ENCODE peak calls at places on chromosome 20, in seven cellular contexts. F is left cardiac atrium, K is fibroblast of the aortic adventitia, P is GM03348, V is NAMALWA, S is iris pigment epithelial cell, T is psoas muscle. J is an unnamed sample.

GRCh38 chr20:44576297-44576696 is 6.1 kb upstream of the PKIG start:
- DNase-seq in F (no peak), V (peak; percentile 81), T (no peak), K (peak; percentile 65), P (no peak), S (peak; percentile 62), J (no peak)

GRCh38 chr20:56616704-56617103 is 12.4 kb upstream of the TFAP2C start:
- DNase-seq in S (no peak), K (no peak), T (no peak), P (no peak), V (no peak), F (no peak), J (no peak)

GRCh38 chr20:37379967-37380828 is 34.3 kb downstream of the SRC start:
- DNase-seq in F (no peak), T (no peak), S (peak; percentile 76), K (peak; percentile 32), P (no peak), V (peak; percentile 34), J (no peak)

GRCh38 chr20:5222919-5223634 is 93.7 kb downstream of the PROKR2 start:
- DNase-seq in F (peak; percentile 44), T (peak; percentile 49), K (peak; percentile 77), V (peak; percentile 75), P (peak; percentile 85), S (peak; percentile 61), J (peak; percentile 32)

GRCh38 chr20:20492521-20493334 is 124.8 kb downstream of the INSM1 start:
- DNase-seq in F (no peak), S (no peak), V (no peak), T (no peak), K (no peak), P (no peak), J (no peak)

GRCh38 chr20:4726710-4727391 is 5.1 kb downstream of the PRND start:
- DNase-seq in V (peak; percentile 52), P (peak; percentile 49), K (peak; percentile 42), F (no peak), T (no peak), S (peak; percentile 78), J (no peak)

GRCh38 chr20:24773751-24774201 is 175.3 kb upstream of the CST7 start:
- DNase-seq in F (no peak), S (peak; percentile 67), V (no peak), T (no peak), P (peak; percentile 73), K (peak; percentile 75), J (no peak)

GRCh38 chr20:8579060-8579459 is 447.0 kb downstream of the PLCB1 start:
- DNase-seq in V (no peak), P (no peak), S (no peak), F (no peak), T (no peak), K (no peak), J (no peak)

GRCh38 chr20:44683263-44684046 is 31.7 kb upstream of the CCN5 start:
- DNase-seq in P (peak; percentile 74), S (peak; percentile 50), F (no peak), K (no peak), V (peak; percentile 84), T (no peak), J (peak; percentile 79)

GRCh38 chr20:62267543-62267942 is 29.2 kb downstream of the OSBPL2 start:
- DNase-seq in T (peak; percentile 67), S (no peak), F (no peak), V (no peak), K (no peak), P (no peak), J (no peak)

GRCh38 chr20:63706852-63707557 is 771 bp downstream of the ARFRP1 start:
- DNase-seq in S (peak; percentile 64), V (peak; percentile 68), K (peak; percentile 22), P (peak; percentile 81), T (peak; percentile 48), F (peak; percentile 67), J (no peak)

GRCh38 chr20:58996226-58996611 is 10.8 kb downstream of the CTSZ start:
- DNase-seq in K (no peak), T (no peak), S (no peak), V (no peak), P (no peak), F (no peak), J (no peak)

GRCh38 chr20:16017656-16018055 is 555.6 kb downstream of the KIF16B start:
- DNase-seq in F (no peak), K (no peak), T (no peak), P (no peak), S (no peak), V (no peak), J (no peak)

GRCh38 chr20:48090314-48090713 is 305.0 kb upstream of the SULF2 start:
- DNase-seq in F (no peak), K (no peak), V (no peak), P (no peak), S (no peak), T (no peak), J (no peak)

GRCh38 chr20:57417830-57418780 is 26.9 kb downstream of the RBM38 start:
- DNase-seq in P (no peak), S (no peak), T (no peak), K (no peak), V (no peak), F (no peak), J (no peak)

GRCh38 chr20:21125072-21125848 is 622 bp upstream of the KIZ start:
- DNase-seq in V (no peak), K (peak; percentile 39), T (peak; percentile 43), S (peak; percentile 29), F (peak; percentile 57), P (peak; percentile 60), J (no peak)

GRCh38 chr20:63293456-63293855 is 470 bp downstream of the COL20A1 start:
- DNase-seq in V (no peak), P (no peak), F (no peak), T (no peak), K (no peak), S (no peak), J (no peak)

GRCh38 chr20:49179368-49180277 is 8.5 kb downstream of the STAU1 start:
- DNase-seq in P (no peak), F (no peak), S (no peak), K (no peak), T (no peak), V (peak; percentile 17), J (no peak)

GRCh38 chr20:62735331-62735821 is 26.7 kb downstream of the NTSR1 start:
- DNase-seq in V (no peak), P (peak; percentile 44), K (no peak), T (no peak), F (peak; percentile 14), S (no peak), J (no peak)

GRCh38 chr20:43533060-43533459 is 25.6 kb downstream of the L3MBTL1 start:
- DNase-seq in F (no peak), K (peak; percentile 41), T (no peak), P (peak; percentile 57), S (peak; percentile 36), V (no peak), J (no peak)

GRCh38 chr20:34705383-34706021 is 1.4 kb downstream of the TP53INP2 start:
- DNase-seq in K (peak; percentile 28), V (no peak), F (peak; percentile 43), P (peak; percentile 56), S (peak; percentile 53), T (no peak), J (no peak)

GRCh38 chr20:62370807-62371587 is 3.9 kb upstream of the LAMA5 start:
- DNase-seq in F (no peak), P (no peak), K (no peak), T (no peak), V (peak; percentile 12), S (no peak), J (no peak)

GRCh38 chr20:35004749-35005462 is 49.2 kb downstream of the MYH7B start:
- DNase-seq in S (no peak), V (no peak), K (no peak), T (peak; percentile 8), P (no peak), F (peak; percentile 6), J (no peak)

GRCh38 chr20:24446811-24447210 is 22.6 kb upstream of the SYNDIG1 start:
- DNase-seq in V (no peak), K (no peak), T (no peak), P (no peak), S (no peak), F (no peak), J (no peak)

GRCh38 chr20:32564921-32565734 is 20.0 kb downstream of the NOL4L start:
- DNase-seq in T (peak; percentile 45), S (peak; percentile 15), P (no peak), V (no peak), F (peak; percentile 50), K (no peak), J (no peak)

GRCh38 chr20:8656335-8656734 is 412.6 kb upstream of the PLCB4 start:
- DNase-seq in V (no peak), S (no peak), P (no peak), F (peak; percentile 28), T (no peak), K (peak; percentile 19), J (no peak)

GRCh38 chr20:38839563-38839962 is 34.1 kb downstream of the PPP1R16B start:
- DNase-seq in S (no peak), F (no peak), P (no peak), K (no peak), T (no peak), V (no peak), J (no peak)

GRCh38 chr20:8221887-8222419 is 89.9 kb downstream of the PLCB1 start:
- DNase-seq in F (no peak), V (no peak), P (no peak), T (no peak), K (no peak), S (no peak), J (no peak)

GRCh38 chr20:48175261-48175660 is 390.0 kb upstream of the SULF2 start:
- DNase-seq in V (no peak), F (no peak), P (no peak), T (no peak), S (no peak), K (no peak), J (no peak)

GRCh38 chr20:11140359-11140758 is 466.6 kb upstream of the JAG1 start:
- DNase-seq in T (no peak), P (peak; percentile 58), V (no peak), S (peak; percentile 93), K (peak; percentile 89), F (no peak), J (no peak)

GRCh38 chr20:18805881-18806280 is 7.7 kb upstream of the SCP2D1 start:
- DNase-seq in P (no peak), F (no peak), V (no peak), T (no peak), K (no peak), S (peak; percentile 24), J (no peak)

GRCh38 chr20:58867211-58867610 is 14.7 kb downstream of the GNAS start:
- DNase-seq in F (no peak), K (peak; percentile 45), P (peak; percentile 73), T (no peak), V (no peak), S (no peak), J (no peak)

GRCh38 chr20:63718996-63719395 is 11.2 kb downstream of the ZGPAT start:
- DNase-seq in S (no peak), P (no peak), F (no peak), K (no peak), T (no peak), V (no peak), J (no peak)

GRCh38 chr20:59010321-59010994 is 3.4 kb upstream of the CTSZ start:
- DNase-seq in V (no peak), S (no peak), F (no peak), K (no peak), T (no peak), P (no peak), J (no peak)

GRCh38 chr20:63652192-63652980 is 838 bp downstream of the STMN3 start:
- DNase-seq in K (peak; percentile 10), S (no peak), F (peak; percentile 40), T (peak; percentile 31), V (no peak), P (peak; percentile 21), J (no peak)